ENCODE peak calls at places on chromosomes 6 and 20, in nine cellular contexts. S is ascending aorta, O is HCT116, H is heart left ventricle, G is left lung, R is lower lobe of right lung, W is cardiac muscle cell, F is pancreas, E is upper lobe of right lung. Z is an unnamed sample. For H3K4me1, the result is how much of the 10 kb centered on the place peaks cover.

GRCh38 chr6:70857387-70858077 is 99.3 kb downstream of the B3GAT2 start:
- DNase-seq in S (no peak), O (no peak), H (no peak), G (no peak), R (no peak), W (no peak), F (no peak), E (no peak), Z (no peak)

GRCh38 chr6:135419162-135419561 is 78.4 kb downstream of the AHI1 start:
- DNase-seq in S (no peak), O (no peak), H (no peak), G (no peak), R (no peak), W (peak), F (no peak), E (no peak), Z (no peak)

GRCh38 chr20:25230177-25230831 is 17.6 kb upstream of the PYGB start:
- DNase-seq in S (no peak), O (no peak), H (no peak), G (no peak), R (no peak), W (no peak), F (no peak), E (no peak), Z (no peak)

GRCh38 chr6:44972710-44973109 is 355.4 kb upstream of the RUNX2 start:
- DNase-seq in S (no peak), O (no peak), H (no peak), G (no peak), R (no peak), W (no peak), F (no peak), E (no peak), Z (no peak)

GRCh38 chr6:151044465-151045441 is 179.3 kb downstream of the MTHFD1L start:
- DNase-seq in S (peak), O (peak), H (peak), G (peak), R (peak), W (peak), F (peak), E (peak), Z (no peak)

GRCh38 chr6:16256781-16257180 is 18.4 kb downstream of the GMPR start:
- DNase-seq in S (no peak), O (no peak), H (no peak), G (no peak), R (no peak), W (no peak), F (no peak), E (no peak), Z (no peak)

GRCh38 chr6:166365221-166365620 is 17.5 kb downstream of the MPC1 start:
- DNase-seq in S (no peak), O (no peak), H (no peak), G (no peak), R (no peak), W (peak), F (no peak), E (no peak), Z (no peak)

GRCh38 chr6:30463651-30464618 is 25.4 kb upstream of the HLA-E start:
- DNase-seq in S (no peak), O (no peak), H (peak), G (peak), R (peak), W (peak), F (peak), E (peak), Z (no peak)

GRCh38 chr6:157236040-157236725 is 87.1 kb downstream of the TMEM242 start:
- DNase-seq in S (no peak), O (no peak), H (no peak), G (no peak), R (no peak), W (no peak), F (peak), E (no peak), Z (no peak)

GRCh38 chr6:10511477-10511876 is 9.7 kb upstream of the GCNT2 start:
- DNase-seq in S (no peak), O (no peak), H (peak), G (no peak), R (no peak), W (peak), F (no peak), E (no peak), Z (peak)

DNA sequence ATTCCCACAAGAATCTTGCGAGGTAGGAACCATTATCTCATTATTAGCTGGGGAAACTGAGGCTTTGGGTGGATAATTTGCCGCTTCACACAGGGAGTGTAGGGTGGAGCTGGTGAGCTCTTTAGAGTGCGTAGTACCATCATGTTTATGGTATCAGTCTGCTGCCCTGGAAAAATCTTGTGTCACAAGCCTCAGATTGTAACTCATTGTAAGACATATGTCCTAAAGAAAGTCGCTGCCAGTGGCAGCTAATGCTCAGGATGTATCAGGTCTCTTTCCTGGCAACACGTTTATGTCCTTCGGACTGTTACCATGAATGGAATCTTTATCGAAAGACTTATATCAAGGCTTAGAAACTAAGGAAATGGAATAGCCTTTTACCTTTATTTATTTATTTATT is 1.9 kb downstream of the ZFAND3 start:
- DNase-seq in S (no peak), O (no peak), H (no peak), G (no peak), R (no peak), W (no peak), F (no peak), E (no peak), Z (no peak)
- H3K4me1 ChIP-seq in S (under half), O (under half), H (half or more), G (under half), R (half or more), W (under half), F (under half), E (half or more), Z (under half)

GRCh38 chr6:99619409-99619762 is 12.8 kb downstream of the PRDM13 start:
- DNase-seq in S (no peak), O (no peak), H (no peak), G (no peak), R (no peak), W (no peak), F (no peak), E (no peak), Z (no peak)
- H3K27ac ChIP-seq in S (no peak), O (no peak), H (no peak), G (no peak), R (no peak), W (no peak), F (no peak), E (no peak), Z (no peak)

GRCh38 chr6:57040011-57040410 is 6.5 kb upstream of the KIAA1586 start:
- DNase-seq in S (no peak), O (peak), H (no peak), G (no peak), R (no peak), W (no peak), F (no peak), E (no peak), Z (no peak)
- TF ChIP-seq CTCF in S (no peak), O (peak), H (no peak), G (no peak), R (no peak), W (peak), F (no peak), E (no peak), Z (no peak)

GRCh38 chr6:109455161-109455501 is 441 bp downstream of the MICAL1 start:
- DNase-seq in S (no peak), O (no peak), H (no peak), G (peak), R (no peak), W (no peak), F (no peak), E (no peak), Z (no peak)
- H3K4me1 ChIP-seq in S (under half), O (under half), H (under half), G (under half), R (half or more), W (under half), F (under half), E (under half), Z (under half)

GRCh38 chr6:26491604-26492003 is 8.5 kb upstream of the BTN1A1 start:
- DNase-seq in S (no peak), O (no peak), H (no peak), G (no peak), R (no peak), W (no peak), F (no peak), E (no peak), Z (no peak)
- H3K27ac ChIP-seq in S (no peak), O (no peak), H (no peak), G (no peak), R (no peak), W (no peak), F (no peak), E (no peak), Z (no peak)

DNA sequence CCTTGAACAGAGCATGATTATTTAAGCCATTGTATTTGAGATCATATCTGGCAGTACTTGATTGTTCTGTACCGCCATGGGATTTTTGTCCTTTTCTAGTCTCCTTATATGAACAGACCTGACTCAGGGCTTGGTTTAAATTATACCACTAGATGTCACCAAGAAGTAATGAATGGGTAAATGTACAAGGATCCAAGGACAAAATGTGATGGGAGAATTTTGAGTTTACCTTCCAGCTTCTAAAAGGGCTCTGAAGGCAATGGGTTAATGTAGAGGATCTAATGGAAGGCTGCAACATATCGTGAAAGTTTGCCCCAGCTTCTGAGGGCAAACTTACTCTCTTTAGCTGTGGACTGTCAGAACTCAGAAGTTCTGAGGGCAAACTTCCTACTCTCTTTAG is 12.0 kb downstream of the RNF8 start:
- DNase-seq in S (no peak), O (no peak), H (no peak), G (no peak), R (no peak), W (peak), F (no peak), E (no peak), Z (no peak)
- TF ChIP-seq CTCF in S (peak), O (no peak), H (no peak), G (no peak), R (no peak), W (peak), F (no peak), E (peak), Z (peak)